ENCODE peak calls at places on chromosomes 5 and 9, in ten cellular contexts. A is activated CD8-positive, alpha-beta memory T cell treated with anti-CD3 and anti-CD28 coated beads for 24 hours; I is stimulated activated CD4-positive, alpha-beta T cell treated with anti-CD3 and anti-CD28 coated beads, Interleukin-12 subunit alpha, Interleukin-12 subunit beta, amount 100 ng/mL, for 4 hours; Z is posterior vena cava; F is T-helper 1 cell; C is EH; V is activated T-helper 1 cell treated with Interleukin-2 at 50 U/mL for 16 hours; E is GM13976; P is ecto neural progenitor cell; N is NCI-H345. X is an unnamed sample.

GRCh38 chr5:6780802-6781391 is 67.7 kb downstream of the TENT4A start:
- DNase-seq in F (peak), E (peak), Z (no peak), P (no peak), I (peak), N (no peak), V (no peak), A (no peak), C (peak), X (peak)

GRCh38 chr9:36566813-36567217 is 5.9 kb upstream of the MELK start:
- DNase-seq in N (no peak), V (no peak), F (no peak), C (peak), Z (peak), A (no peak), I (no peak), E (no peak), P (no peak), X (peak)

GRCh38 chr5:26009742-26010141 is 1028.6 kb downstream of the CDH9 start:
- DNase-seq in N (no peak), C (no peak), P (peak), A (no peak), V (no peak), I (no peak), Z (no peak), E (no peak), F (no peak), X (peak)

GRCh38 chr5:174065528-174066189 is 20.2 kb downstream of the NSG2 start:
- DNase-seq in C (no peak), F (no peak), E (no peak), V (no peak), I (no peak), Z (no peak), N (peak), P (no peak), A (no peak), X (no peak)

GRCh38 chr9:127968717-127969383 is 11.9 kb downstream of the EEIG1 start:
- DNase-seq in A (peak), I (no peak), F (no peak), V (no peak), Z (no peak), N (peak), P (no peak), E (no peak), C (peak), X (peak)

GRCh38 chr5:175566697-175567096 is 88.3 kb downstream of the SFXN1 start:
- DNase-seq in A (no peak), V (no peak), P (no peak), E (no peak), N (no peak), C (no peak), Z (no peak), F (no peak), I (no peak), X (no peak)

GRCh38 chr5:143154495-143155375 is 248.8 kb downstream of the NR3C1 start:
- DNase-seq in P (no peak), I (no peak), F (no peak), A (no peak), N (no peak), E (no peak), Z (no peak), C (peak), V (no peak), X (no peak)

GRCh38 chr9:8254527-8254926 is 454.9 kb upstream of the DMAC1 start:
- DNase-seq in I (no peak), C (no peak), F (no peak), P (no peak), N (no peak), E (no peak), A (no peak), Z (no peak), V (no peak), X (no peak)

GRCh38 chr9:89367281-89367680 is 49.0 kb downstream of the SECISBP2 start:
- DNase-seq in A (no peak), Z (peak), N (no peak), I (no peak), C (no peak), E (no peak), F (no peak), V (no peak), P (no peak), X (no peak)

GRCh38 chr5:6587171-6587570 is 45.7 kb downstream of the NSUN2 start:
- DNase-seq in Z (no peak), I (no peak), F (no peak), N (no peak), C (no peak), A (no peak), P (peak), E (no peak), V (no peak), X (peak)

GRCh38 chr5:41118177-41118576 is 47.0 kb upstream of the MROH2B start:
- DNase-seq in C (no peak), Z (no peak), I (no peak), V (no peak), N (no peak), E (no peak), P (no peak), A (no peak), F (no peak), X (no peak)

GRCh38 chr9:105064248-105065118 is 136.5 kb upstream of the ABCA1 start:
- DNase-seq in E (no peak), N (peak), Z (peak), P (peak), A (no peak), C (peak), V (no peak), I (no peak), F (no peak), X (peak)

GRCh38 chr9:111399772-111400563 is 69.9 kb upstream of the OR2K2 start:
- DNase-seq in V (no peak), I (no peak), E (no peak), C (peak), F (no peak), Z (no peak), N (peak), A (no peak), P (no peak), X (peak)

GRCh38 chr9:13113201-13113600 is 166.3 kb downstream of the MPDZ start:
- DNase-seq in N (no peak), E (no peak), V (no peak), I (no peak), A (no peak), Z (no peak), P (no peak), C (peak), F (no peak), X (no peak)

GRCh38 chr5:40679998-40680681 is 425 bp downstream of the PTGER4 start:
- DNase-seq in I (peak), Z (no peak), V (no peak), F (peak), E (no peak), N (no peak), A (peak), C (no peak), P (peak), X (no peak)

GRCh38 chr5:125140855-125141254 is 394.4 kb upstream of the ZNF608 start:
- DNase-seq in Z (no peak), F (no peak), N (peak), C (peak), A (no peak), V (no peak), P (no peak), E (no peak), I (no peak), X (peak)

GRCh38 chr5:169256191-169256590 is 44.7 kb downstream of the SLIT3 start:
- DNase-seq in P (no peak), E (no peak), C (no peak), F (no peak), Z (no peak), A (no peak), N (no peak), V (no peak), I (no peak), X (no peak)

GRCh38 chr9:91935805-91936204 is 14.2 kb downstream of the ROR2 start:
- DNase-seq in N (no peak), E (no peak), I (no peak), F (no peak), C (no peak), A (no peak), P (no peak), V (no peak), Z (no peak), X (no peak)

GRCh38 chr5:89471556-89471955 is 588.6 kb upstream of the MEF2C start:
- DNase-seq in F (no peak), Z (no peak), P (no peak), N (no peak), A (no peak), C (no peak), V (no peak), I (no peak), E (no peak), X (no peak)

GRCh38 chr5:35651002-35651756 is 33.5 kb downstream of the SPEF2 start:
- DNase-seq in C (peak), I (peak), Z (no peak), N (no peak), P (peak), F (peak), A (peak), V (peak), E (peak), X (peak)

GRCh38 chr5:172832383-172833315 is 1.4 kb upstream of the ERGIC1 start:
- DNase-seq in I (no peak), E (no peak), N (no peak), C (no peak), P (no peak), A (no peak), V (no peak), Z (no peak), F (no peak), X (no peak)

GRCh38 chr9:28264368-28264767 is 691.1 kb upstream of the C9orf72 start:
- DNase-seq in P (no peak), E (no peak), N (no peak), I (no peak), A (no peak), V (no peak), C (no peak), Z (no peak), F (no peak), X (no peak)

GRCh38 chr5:168710706-168711105 is 131.5 kb upstream of the PANK3 start:
- DNase-seq in I (no peak), E (no peak), C (no peak), V (no peak), N (no peak), P (peak), Z (peak), A (no peak), F (no peak), X (no peak)

GRCh38 chr9:126592461-126592860 is 21.3 kb upstream of the LMX1B start:
- DNase-seq in P (no peak), E (no peak), N (no peak), V (no peak), I (no peak), Z (no peak), F (no peak), C (no peak), A (no peak), X (peak)

GRCh38 chr9:2271426-2271825 is 256.3 kb downstream of the SMARCA2 start:
- DNase-seq in V (no peak), Z (no peak), I (no peak), C (peak), F (no peak), A (no peak), P (no peak), N (peak), E (peak), X (peak)

GRCh38 chr9:81848472-81848871 is 79.8 kb upstream of the SPATA31D4 start:
- DNase-seq in I (no peak), C (peak), P (no peak), N (no peak), V (no peak), Z (no peak), F (no peak), A (no peak), E (no peak), X (peak)

GRCh38 chr5:131488463-131488862 is 146.6 kb downstream of the RAPGEF6 start:
- DNase-seq in E (peak), I (no peak), V (no peak), A (no peak), F (no peak), N (no peak), Z (no peak), C (peak), P (no peak), X (no peak)

GRCh38 chr5:159515909-159516415 is 185.7 kb upstream of the IL12B start:
- DNase-seq in P (peak), F (peak), A (peak), V (peak), E (peak), I (peak), C (peak), Z (peak), N (no peak), X (peak)

GRCh38 chr5:180173875-180174586 is 35.0 kb downstream of the RASGEF1C start:
- DNase-seq in P (no peak), I (no peak), E (peak), Z (no peak), C (no peak), V (no peak), N (no peak), F (no peak), A (no peak), X (peak)